ENCODE peak calls at places on chromosome 12, in eight cellular contexts. M is kidney; U is retinal pigment epithelial cell; Q is NAMALWA; H is CD4-positive, alpha-beta T cell; T is endothelial cell of umbilical vein; K is omental fat pad; I is heart right ventricle. E is an unnamed sample.

GRCh38 chr12:5172886-5173285 is 129.2 kb downstream of the KCNA5 start:
- DNase-seq in M (no peak), U (no peak), Q (no peak), H (no peak), T (no peak), K (no peak), I (no peak), E (no peak)

GRCh38 chr12:95944108-95944704 is 1.1 kb downstream of the AMDHD1 start:
- DNase-seq in M (no peak), U (no peak), Q (no peak), H (no peak), T (no peak), K (no peak), I (no peak), E (no peak)

GRCh38 chr12:63826002-63826585 is 18.4 kb upstream of the SRGAP1 start:
- DNase-seq in M (no peak), U (no peak), Q (peak), H (no peak), T (peak), K (no peak), I (no peak), E (no peak)

GRCh38 chr12:43957732-43958131 is 121.9 kb downstream of the TMEM117 start:
- DNase-seq in M (no peak), U (no peak), Q (peak), H (no peak), T (peak), K (no peak), I (no peak), E (no peak)

GRCh38 chr12:30719060-30719459 is 23.4 kb upstream of the IPO8 start:
- DNase-seq in M (no peak), U (peak), Q (no peak), H (no peak), T (no peak), K (no peak), I (no peak), E (no peak)

GRCh38 chr12:55727643-55728184 is 1.1 kb downstream of the CD63 start:
- DNase-seq in M (peak), U (no peak), Q (no peak), H (no peak), T (peak), K (peak), I (peak), E (peak)

GRCh38 chr12:123200414-123200813 is 32.5 kb downstream of the MPHOSPH9 start:
- DNase-seq in M (no peak), U (no peak), Q (no peak), H (no peak), T (no peak), K (no peak), I (no peak), E (no peak)

GRCh38 chr12:90167501-90167900 is 458.9 kb upstream of the ATP2B1 start:
- DNase-seq in M (no peak), U (no peak), Q (no peak), H (no peak), T (no peak), K (no peak), I (no peak), E (no peak)

GRCh38 chr12:21521541-21521940 is 4.6 kb upstream of the SPX start:
- DNase-seq in M (no peak), U (no peak), Q (no peak), H (no peak), T (no peak), K (no peak), I (no peak), E (no peak)

GRCh38 chr12:57389033-57389432 is 41.8 kb downstream of the R3HDM2 start:
- DNase-seq in M (no peak), U (peak), Q (no peak), H (no peak), T (peak), K (no peak), I (no peak), E (no peak)

GRCh38 chr12:116244001-116244400 is 33.5 kb downstream of the MED13L start:
- DNase-seq in M (no peak), U (no peak), Q (no peak), H (no peak), T (peak), K (no peak), I (no peak), E (no peak)

GRCh38 chr12:132502882-132503193 is 12.9 kb downstream of the FBRSL1 start:
- DNase-seq in M (no peak), U (no peak), Q (no peak), H (no peak), T (no peak), K (no peak), I (no peak), E (no peak)

GRCh38 chr12:94458882-94459772 is 540 bp downstream of the CEP83 start:
- DNase-seq in M (no peak), U (peak), Q (peak), H (no peak), T (no peak), K (no peak), I (no peak), E (no peak)

GRCh38 chr12:11171953-11172675 is 1.1 kb downstream of the SMIM10L1 start:
- DNase-seq in M (no peak), U (no peak), Q (peak), H (no peak), T (no peak), K (no peak), I (no peak), E (no peak)

GRCh38 chr12:256958-257357 is 5.7 kb downstream of the SLC6A13 start:
- DNase-seq in M (no peak), U (no peak), Q (no peak), H (no peak), T (no peak), K (no peak), I (no peak), E (no peak)

GRCh38 chr12:104846056-104846762 is 111.9 kb downstream of the SLC41A2 start:
- DNase-seq in M (no peak), U (no peak), Q (no peak), H (no peak), T (no peak), K (no peak), I (no peak), E (no peak)

GRCh38 chr12:89261210-89261609 is 91.1 kb downstream of the DUSP6 start:
- DNase-seq in M (no peak), U (no peak), Q (no peak), H (no peak), T (no peak), K (no peak), I (no peak), E (no peak)

GRCh38 chr12:113852273-113852672 is 113.9 kb downstream of the RBM19 start:
- DNase-seq in M (no peak), U (no peak), Q (no peak), H (no peak), T (no peak), K (no peak), I (no peak), E (no peak)

GRCh38 chr12:131882804-131883520 is 11.5 kb upstream of the ULK1 start:
- DNase-seq in M (peak), U (no peak), Q (no peak), H (no peak), T (no peak), K (no peak), I (no peak), E (no peak)

GRCh38 chr12:54220092-54220557 is 31.3 kb upstream of the SMUG1 start:
- DNase-seq in M (peak), U (no peak), Q (peak), H (peak), T (peak), K (peak), I (peak), E (peak)

GRCh38 chr12:15256760-15257159 is 35.5 kb upstream of the RERG start:
- DNase-seq in M (no peak), U (no peak), Q (no peak), H (no peak), T (no peak), K (no peak), I (no peak), E (no peak)

GRCh38 chr12:106245767-106246166 is 2.1 kb downstream of the CKAP4 start:
- DNase-seq in M (no peak), U (no peak), Q (no peak), H (no peak), T (peak), K (no peak), I (no peak), E (no peak)

GRCh38 chr12:47717046-47717442 is 8.2 kb downstream of the ENDOU start:
- DNase-seq in M (no peak), U (no peak), Q (no peak), H (no peak), T (no peak), K (no peak), I (no peak), E (peak)

GRCh38 chr12:53754196-53754595 is 2.4 kb upstream of the CISTR start:
- DNase-seq in M (no peak), U (no peak), Q (peak), H (no peak), T (no peak), K (no peak), I (no peak), E (no peak)

GRCh38 chr12:79128956-79129355 is 264.4 kb downstream of the SYT1 start:
- DNase-seq in M (no peak), U (no peak), Q (no peak), H (no peak), T (no peak), K (no peak), I (no peak), E (no peak)

GRCh38 chr12:8037046-8037663 is 4.6 kb downstream of the FOXJ2 start:
- DNase-seq in M (no peak), U (no peak), Q (peak), H (no peak), T (no peak), K (no peak), I (no peak), E (no peak)

GRCh38 chr12:115010324-115010995 is 326.5 kb upstream of the TBX3 start:
- DNase-seq in M (no peak), U (no peak), Q (no peak), H (no peak), T (no peak), K (no peak), I (no peak), E (peak)

GRCh38 chr12:11718768-11719253 is 69.3 kb downstream of the ETV6 start:
- DNase-seq in M (no peak), U (peak), Q (no peak), H (no peak), T (peak), K (no peak), I (no peak), E (no peak)

GRCh38 chr12:62158013-62158412 is 102.2 kb upstream of the USP15 start:
- DNase-seq in M (no peak), U (no peak), Q (no peak), H (no peak), T (no peak), K (no peak), I (no peak), E (no peak)